ENCODE peak calls at places on chromosomes 11 and 22, in seven cellular contexts. R, D, T, C, G, W and K are unnamed samples.

GRCh38 chr11:63779044-63779443 is 10.5 kb upstream of the ZFTA start:
- DNase-seq in W (no peak), D (no peak), G (no peak), R (no peak), T (no peak), C (no peak), K (no peak)

GRCh38 chr22:38327805-38328204 is 10.6 kb upstream of the CSNK1E start:
- DNase-seq in W (no peak), T (no peak), D (no peak), R (no peak), C (no peak), G (no peak), K (no peak)

GRCh38 chr11:118907051-118907748 is 18.5 kb downstream of the BCL9L start:
- DNase-seq in C (peak), R (no peak), G (peak), T (peak), D (peak), W (peak), K (no peak)

GRCh38 chr11:75767793-75768111 is 826 bp upstream of the DGAT2 start:
- DNase-seq in D (no peak), T (no peak), R (no peak), C (no peak), W (no peak), G (no peak), K (no peak)

GRCh38 chr11:79119491-79120284 is 321.1 kb downstream of the TENM4 start:
- DNase-seq in W (no peak), T (no peak), R (no peak), C (no peak), D (peak), G (no peak), K (no peak)

GRCh38 chr11:96279421-96280290 is 63.3 kb downstream of the MAML2 start:
- DNase-seq in T (peak), R (no peak), W (no peak), D (no peak), C (no peak), G (no peak), K (no peak)

GRCh38 chr11:61075891-61076290 is 26.4 kb upstream of the CD5 start:
- DNase-seq in D (no peak), W (no peak), R (no peak), C (no peak), T (no peak), G (peak), K (no peak)

GRCh38 chr11:36602143-36602542 is 4.1 kb upstream of the RAG2 start:
- DNase-seq in C (no peak), T (no peak), W (no peak), D (no peak), R (no peak), G (no peak), K (no peak)

GRCh38 chr11:103202048-103202651 is 92.9 kb downstream of the DYNC2H1 start:
- DNase-seq in G (peak), D (peak), C (no peak), W (no peak), T (peak), R (peak), K (no peak)

GRCh38 chr11:113446112-113446511 is 29.1 kb downstream of the DRD2 start:
- DNase-seq in T (no peak), W (no peak), R (no peak), D (no peak), C (no peak), G (no peak), K (no peak)
- TF ChIP-seq SIN3A in T (no peak), W (no peak), R (no peak), D (no peak), C (no peak), G (no peak), K (no peak)

GRCh38 chr11:77529685-77530084 is 55.8 kb upstream of the PAK1 start:
- DNase-seq in C (no peak), D (no peak), W (no peak), R (no peak), G (no peak), T (no peak), K (no peak)
- TF ChIP-seq SIN3A in C (no peak), D (no peak), W (no peak), R (no peak), G (no peak), T (no peak), K (no peak)

GRCh38 chr11:117220568-117220967 is 11.3 kb downstream of the PCSK7 start:
- DNase-seq in R (no peak), C (no peak), T (no peak), D (no peak), G (no peak), W (no peak), K (no peak)
- TF ChIP-seq SIN3A in R (no peak), C (no peak), T (no peak), D (no peak), G (no peak), W (no peak), K (no peak)

GRCh38 chr22:20455709-20456063 is 18.1 kb upstream of the SCARF2 start:
- DNase-seq in C (no peak), D (no peak), G (no peak), T (no peak), W (no peak), R (no peak), K (no peak)
- TF ChIP-seq SIN3A in C (no peak), D (no peak), G (no peak), T (no peak), W (no peak), R (no peak), K (no peak)